ENCODE peak calls at places on chromosomes 7 and 10, in nine cellular contexts. P is HT1080; H is fibroblast of lung; G is dorsolateral prefrontal cortex; X is stomach; W is NCI-H774; B is stimulated activated CD4-positive, alpha-beta T cell treated with anti-CD3 and anti-CD28 coated beads, TNF-alpha, amount 100 ng/mL, for 48 hours; I is left kidney; R is H54. Y is an unnamed sample.

GRCh38 chr7:47528471-47528870 is 53.4 kb downstream of the TNS3 start:
- DNase-seq in P (no peak), H (no peak), G (no peak), X (no peak), W (no peak), B (no peak), I (no peak), R (no peak), Y (no peak)

GRCh38 chr7:151206914-151207313 is 3.4 kb downstream of the H2BK1 start:
- DNase-seq in P (peak), H (no peak), G (no peak), X (no peak), W (no peak), B (no peak), I (peak), R (no peak), Y (no peak)

GRCh38 chr10:6543431-6544005 is 36.6 kb downstream of the PRKCQ start:
- DNase-seq in P (no peak), H (no peak), G (no peak), X (no peak), W (no peak), B (no peak), I (no peak), R (no peak), Y (no peak)

GRCh38 chr10:77321868-77322267 is 315.7 kb downstream of the KCNMA1 start:
- DNase-seq in P (peak), H (no peak), G (no peak), X (no peak), W (no peak), B (no peak), I (no peak), R (no peak), Y (no peak)

GRCh38 chr10:91521444-91521843 is 111.3 kb downstream of the HECTD2 start:
- DNase-seq in P (no peak), H (peak), G (no peak), X (no peak), W (no peak), B (no peak), I (no peak), R (no peak), Y (no peak)

GRCh38 chr10:80104066-80104926 is 25.8 kb downstream of the TMEM254 start:
- DNase-seq in P (peak), H (peak), G (no peak), X (no peak), W (no peak), B (no peak), I (peak), R (no peak), Y (no peak)

GRCh38 chr10:13067431-13067830 is 32.5 kb upstream of the OPTN start:
- DNase-seq in P (no peak), H (no peak), G (no peak), X (no peak), W (no peak), B (no peak), I (no peak), R (no peak), Y (no peak)

GRCh38 chr10:15489431-15489830 is 118.3 kb upstream of the FAM171A1 start:
- DNase-seq in P (no peak), H (no peak), G (no peak), X (no peak), W (no peak), B (no peak), I (no peak), R (no peak), Y (no peak)

GRCh38 chr7:38323156-38323555 is 49.7 kb upstream of the TARP start:
- DNase-seq in P (no peak), H (no peak), G (no peak), X (no peak), W (no peak), B (no peak), I (no peak), R (no peak), Y (no peak)

GRCh38 chr7:156935250-156935649 is 14.3 kb upstream of the NOM1 start:
- DNase-seq in P (peak), H (no peak), G (no peak), X (no peak), W (no peak), B (no peak), I (no peak), R (peak), Y (no peak)

GRCh38 chr7:80095545-80095944 is 39.1 kb upstream of the GNAI1 start:
- DNase-seq in P (no peak), H (peak), G (no peak), X (no peak), W (no peak), B (no peak), I (peak), R (no peak), Y (no peak)

GRCh38 chr7:35399216-35399615 is 145.3 kb upstream of the TBX20 start:
- DNase-seq in P (no peak), H (no peak), G (no peak), X (no peak), W (no peak), B (no peak), I (no peak), R (no peak), Y (no peak)

GRCh38 chr10:59945590-59945989 is 39.2 kb upstream of the CCDC6 start:
- DNase-seq in P (no peak), H (no peak), G (no peak), X (no peak), W (no peak), B (no peak), I (no peak), R (no peak), Y (no peak)

GRCh38 chr7:95102662-95103061 is 195.3 kb downstream of the PPP1R9A start:
- DNase-seq in P (peak), H (no peak), G (no peak), X (no peak), W (no peak), B (no peak), I (no peak), R (no peak), Y (no peak)

GRCh38 chr10:87066865-87067264 is 27.8 kb downstream of the GLUD1 start:
- DNase-seq in P (no peak), H (no peak), G (no peak), X (no peak), W (no peak), B (no peak), I (no peak), R (no peak), Y (no peak)

GRCh38 chr7:22105550-22105949 is 159.9 kb upstream of the CDCA7L start:
- DNase-seq in P (no peak), H (no peak), G (no peak), X (no peak), W (no peak), B (no peak), I (no peak), R (no peak), Y (no peak)

GRCh38 chr10:117439243-117439912 is 64.1 kb upstream of the PDZD8 start:
- DNase-seq in P (peak), H (no peak), G (no peak), X (no peak), W (no peak), B (no peak), I (no peak), R (no peak), Y (peak)